ENCODE peak calls at places on chromosomes 3 and 15, in ten cellular contexts. H is posterior vena cava; M is NCI-H1092 treated with DMSO at 0.1 percent for 48 hours; X is mucosa of gallbladder; G is stimulated activated CD4-positive, alpha-beta T cell treated with anti-CD3 and anti-CD28 coated beads, Interleukin-1b, Interleukin-23, amount 100 ng/mL, for 24 hours; U is cerebellar nuclear complex; S is kidney tubule cell; Y is iris pigment epithelial cell; L is AG04449; N is LHCN-M2. T is an unnamed sample.

GRCh38 chr15:85899927-85900326 is 105.2 kb upstream of the KLHL25 start:
- DNase-seq in H (no peak), M (no peak), X (no peak), G (no peak), U (no peak), S (no peak), Y (no peak), L (no peak), N (no peak), T (peak)

GRCh38 chr15:31265871-31266711 is 60.5 kb upstream of the KLF13 start:
- DNase-seq in H (peak), M (no peak), X (peak), G (no peak), U (no peak), S (no peak), Y (no peak), L (no peak), N (peak), T (peak)

GRCh38 chr3:72004749-72005292 is 219.9 kb upstream of the PROK2 start:
- DNase-seq in H (no peak), M (no peak), X (no peak), G (no peak), U (no peak), S (peak), Y (peak), L (no peak), N (no peak), T (no peak)

GRCh38 chr3:53833650-53834049 is 12.6 kb downstream of the CHDH start:
- DNase-seq in H (peak), M (no peak), X (no peak), G (no peak), U (no peak), S (no peak), Y (no peak), L (no peak), N (no peak), T (peak)

GRCh38 chr3:9934235-9934621 is 594 bp downstream of the CRELD1 start:
- DNase-seq in H (no peak), M (peak), X (no peak), G (no peak), U (no peak), S (no peak), Y (peak), L (no peak), N (no peak), T (no peak)

GRCh38 chr3:4938583-4938982 is 40.7 kb upstream of the BHLHE40 start:
- DNase-seq in H (no peak), M (no peak), X (no peak), G (no peak), U (no peak), S (no peak), Y (no peak), L (no peak), N (no peak), T (no peak)

GRCh38 chr3:16871915-16872842 is 12.6 kb upstream of the PLCL2 start:
- DNase-seq in H (no peak), M (no peak), X (no peak), G (no peak), U (no peak), S (no peak), Y (peak), L (no peak), N (no peak), T (no peak)

GRCh38 chr3:196219194-196219969 is 3.0 kb downstream of the SLC51A start:
- DNase-seq in H (peak), M (peak), X (peak), G (peak), U (peak), S (peak), Y (peak), L (peak), N (peak), T (peak)

GRCh38 chr15:69703495-69704187 is 251.0 kb downstream of the RPLP1 start:
- DNase-seq in H (no peak), M (no peak), X (no peak), G (no peak), U (no peak), S (no peak), Y (no peak), L (no peak), N (no peak), T (no peak)

GRCh38 chr3:100932491-100932890 is 60.7 kb downstream of the ABI3BP start:
- DNase-seq in H (no peak), M (no peak), X (no peak), G (no peak), U (no peak), S (no peak), Y (no peak), L (no peak), N (no peak), T (no peak)